ENCODE peak calls at places on chromosomes 2 and 18, in seven cellular contexts. Y is fibroblast of lung, M is AG04449, J is psoas muscle, Z is WTC11, R is cardiac fibroblast, B is sigmoid colon. X is an unnamed sample.
A peak's percentile ranks its signal among the peaks of the same experiment; 100 is the strongest.

GRCh38 chr18:74819433-74820059 is 221.9 kb downstream of the ZNF407 start:
- DNase-seq in R (no peak), J (no peak), M (no peak), B (no peak), Z (peak; percentile 76), Y (no peak), X (no peak)

GRCh38 chr2:120389036-120389391 is 43.1 kb downstream of the INHBB start:
- DNase-seq in J (peak; percentile 30), B (no peak), R (no peak), Y (no peak), Z (no peak), M (no peak), X (no peak)

GRCh38 chr2:149410701-149411484 is 80.5 kb downstream of the LYPD6 start:
- DNase-seq in Y (peak; percentile 93), Z (no peak), M (peak; percentile 98), R (peak; percentile 10), B (no peak), J (no peak), X (peak; percentile 94)

GRCh38 chr2:218622606-218623238 is 15.0 kb downstream of the PLCD4 start:
- DNase-seq in Z (no peak), Y (peak; percentile 21), B (no peak), J (no peak), M (no peak), R (peak; percentile 62), X (peak; percentile 25)

GRCh38 chr2:41967426-41968181 is 80.2 kb upstream of the PKDCC start:
- DNase-seq in R (peak; percentile 67), Z (no peak), B (peak; percentile 72), Y (peak; percentile 47), J (peak; percentile 64), M (no peak), X (peak; percentile 57)

GRCh38 chr18:8686556-8686955 is 18.8 kb upstream of the MTCL1 start:
- DNase-seq in B (no peak), J (no peak), Y (no peak), R (no peak), Z (no peak), M (no peak), X (no peak)

GRCh38 chr2:14681608-14682007 is 49.1 kb downstream of the LRATD1 start:
- DNase-seq in B (no peak), Z (no peak), R (no peak), M (no peak), Y (no peak), J (no peak), X (no peak)

GRCh38 chr2:106990307-106990706 is 104.3 kb upstream of the ST6GAL2 start:
- DNase-seq in J (no peak), M (peak; percentile 80), R (peak; percentile 42), B (no peak), Z (no peak), Y (peak; percentile 92), X (peak; percentile 89)

GRCh38 chr2:190882831-190883582 is 2.4 kb downstream of the GLS start:
- DNase-seq in B (no peak), Z (no peak), Y (no peak), J (no peak), R (no peak), M (no peak), X (no peak)

GRCh38 chr2:158973111-158973510 is 4.7 kb downstream of the TANC1 start:
- DNase-seq in J (no peak), Z (no peak), M (no peak), Y (no peak), B (no peak), R (no peak), X (no peak)

GRCh38 chr2:202104286-202104870 is 31.3 kb downstream of the KIAA2012 start:
- DNase-seq in Z (peak; percentile 90), J (peak; percentile 57), M (no peak), B (no peak), R (peak; percentile 78), Y (peak; percentile 50), X (peak; percentile 67)

GRCh38 chr2:212005077-212005671 is 533.4 kb downstream of the ERBB4 start:
- DNase-seq in J (no peak), B (no peak), Y (peak; percentile 22), Z (peak; percentile 54), M (no peak), R (peak; percentile 59), X (peak; percentile 10)

GRCh38 chr18:47735041-47735440 is 195.4 kb downstream of the SMAD2 start:
- DNase-seq in J (no peak), Z (no peak), R (no peak), Y (no peak), M (no peak), B (peak; percentile 41), X (no peak)

GRCh38 chr18:11078491-11078890 is 70.9 kb downstream of the PIEZO2 start:
- DNase-seq in Y (peak; percentile 27), M (no peak), J (no peak), Z (no peak), B (no peak), R (no peak), X (peak; percentile 15)

GRCh38 chr2:43175187-43175490 is 51.3 kb downstream of the ZFP36L2 start:
- DNase-seq in Y (peak; percentile 36), Z (no peak), M (no peak), B (no peak), R (peak; percentile 40), J (no peak), X (peak; percentile 33)

GRCh38 chr2:224147174-224147573 is 108.1 kb upstream of the SERPINE2 start:
- DNase-seq in Y (peak; percentile 57), J (no peak), M (no peak), Z (no peak), R (no peak), B (no peak), X (no peak)

GRCh38 chr2:124566518-124566970 is 541.5 kb downstream of the CNTNAP5 start:
- DNase-seq in B (no peak), Y (no peak), Z (no peak), R (no peak), J (no peak), M (no peak), X (no peak)

GRCh38 chr2:70789304-70790078 is 952 bp downstream of the FIGLA start:
- DNase-seq in R (peak; percentile 60), Y (peak; percentile 50), Z (peak; percentile 83), M (no peak), B (peak; percentile 71), J (peak; percentile 64), X (peak; percentile 45)

GRCh38 chr2:103208916-103209315 is 447.1 kb downstream of the TMEM182 start:
- DNase-seq in B (no peak), Y (no peak), R (no peak), J (no peak), M (no peak), Z (no peak), X (no peak)

GRCh38 chr2:204850576-204850975 is 305.3 kb downstream of the PARD3B start:
- DNase-seq in J (no peak), R (no peak), M (no peak), Z (no peak), B (no peak), Y (no peak), X (no peak)

GRCh38 chr2:204846471-204846870 is 301.2 kb downstream of the PARD3B start:
- DNase-seq in J (no peak), Y (no peak), M (no peak), R (no peak), B (no peak), Z (no peak), X (no peak)

GRCh38 chr2:204853905-204854304 is 308.6 kb downstream of the PARD3B start:
- DNase-seq in R (no peak), J (no peak), Z (no peak), B (no peak), M (no peak), Y (no peak), X (no peak)

GRCh38 chr2:204849887-204850286 is 304.6 kb downstream of the PARD3B start:
- DNase-seq in M (no peak), B (no peak), Z (no peak), J (no peak), R (no peak), Y (no peak), X (no peak)
- TF ChIP-seq CTCF in M (no peak), B (no peak), Z (no peak), J (no peak), R (no peak), Y (no peak), X (no peak)

DNA sequence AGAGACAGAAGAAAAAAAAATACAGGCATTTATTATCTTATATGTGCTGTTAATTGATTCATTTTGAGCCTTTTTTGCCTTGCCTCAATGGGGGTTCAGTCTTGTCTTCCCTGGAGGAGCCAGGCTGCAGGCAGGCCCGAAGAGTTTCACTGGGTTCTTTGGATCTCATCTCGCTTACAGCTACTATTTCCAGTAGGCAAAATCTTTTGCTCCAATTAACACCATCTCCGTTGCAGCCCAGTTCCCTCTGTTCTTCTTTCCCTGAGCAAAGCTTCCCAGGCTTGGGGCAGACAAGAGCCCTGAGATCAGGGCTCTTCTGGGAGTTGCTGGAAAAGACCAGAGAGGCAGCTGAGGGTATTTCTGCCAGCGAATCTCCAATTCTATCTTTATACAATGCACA is 168.8 kb upstream of the CELF4 start:
- DNase-seq in R (no peak), B (no peak), Y (no peak), Z (no peak), M (no peak), J (no peak), X (no peak)
- TF ChIP-seq CTCF in R (no peak), B (no peak), Y (no peak), Z (no peak), M (no peak), J (no peak), X (no peak)

GRCh38 chr2:169260246-169260645 is 102.1 kb downstream of the LRP2 start:
- DNase-seq in R (no peak), J (no peak), B (no peak), M (no peak), Y (no peak), Z (peak; percentile 29), X (no peak)
- TF ChIP-seq CTCF in R (no peak), J (no peak), B (no peak), M (no peak), Y (no peak), Z (peak; percentile 42), X (no peak)

GRCh38 chr18:76824136-76824676 is 1.8 kb downstream of the ZNF236 start:
- DNase-seq in Y (peak; percentile 16), Z (no peak), B (peak; percentile 40), M (no peak), R (no peak), J (no peak), X (no peak)

GRCh38 chr18:76822510-76823165 is at the start of gene ZNF236:
- DNase-seq in R (peak; percentile 92), B (peak; percentile 87), M (no peak), Z (peak; percentile 62), J (peak; percentile 88), Y (peak; percentile 81), X (peak; percentile 88)

GRCh38 chr18:76823166-76823539 is 796 bp downstream of the ZNF236 start:
- DNase-seq in B (no peak), R (no peak), Z (no peak), M (no peak), Y (no peak), J (peak; percentile 63), X (no peak)

GRCh38 chr18:76824754-76825153 is 2.4 kb downstream of the ZNF236 start:
- DNase-seq in Y (no peak), R (no peak), J (no peak), Z (no peak), M (no peak), B (peak; percentile 27), X (no peak)

DNA sequence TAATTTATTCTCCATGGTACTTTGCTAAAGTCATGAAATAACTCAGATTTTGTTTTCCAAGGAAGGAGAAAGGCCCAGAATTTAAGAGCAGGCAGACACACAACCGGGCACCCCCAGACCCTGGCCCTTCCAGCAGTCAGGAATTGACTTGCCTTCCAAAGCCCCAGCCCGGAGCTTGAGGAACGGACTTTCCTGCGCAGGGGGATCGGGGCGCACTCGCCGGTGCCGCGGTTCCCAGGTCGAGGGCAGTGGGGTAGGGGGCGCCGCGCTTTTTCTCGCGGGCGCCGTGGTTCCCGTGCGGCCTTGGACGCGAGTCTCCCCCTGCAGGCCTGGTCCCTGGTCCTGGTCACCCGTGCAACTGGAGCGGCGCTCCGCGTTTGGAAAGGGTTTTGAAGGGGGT is 1.2 kb downstream of the ZNF236 start:
- DNase-seq in R (peak; percentile 22), Z (peak; percentile 66), J (no peak), M (no peak), Y (peak; percentile 38), B (peak; percentile 65), X (no peak)
- TF ChIP-seq CTCF in R (no peak), Z (no peak), J (no peak), M (peak; percentile 63), Y (peak; percentile 48), B (peak; percentile 30), X (peak; percentile 36)

X was measured in AG10803.